ENCODE peak calls at places on chromosomes 16 and 17, in six cellular contexts. N is SK-N-DZ, T is GM12865, G is hypothalamus, W is AG08395, O is hippocampal formation. F is an unnamed sample.

GRCh38 chr17:79028496-79029326 is 4.7 kb downstream of the C1QTNF1 start:
- DNase-seq in N (no peak), T (no peak), G (no peak), W (no peak), O (no peak), F (peak)

GRCh38 chr16:77780378-77780837 is 8.0 kb upstream of the VAT1L start:
- DNase-seq in T (no peak), N (no peak), W (peak), G (no peak), O (no peak), F (no peak)

GRCh38 chr17:7548585-7549400 is at the start of gene TNFSF12:
- DNase-seq in T (no peak), O (peak), G (no peak), W (peak), N (no peak), F (peak)

GRCh38 chr16:18932243-18932997 is 6.2 kb upstream of the SMG1 start:
- DNase-seq in G (no peak), N (no peak), T (no peak), O (no peak), W (peak), F (no peak)

GRCh38 chr16:75246504-75247205 is 4.8 kb downstream of the BCAR1 start:
- DNase-seq in O (no peak), T (no peak), G (no peak), N (no peak), W (no peak), F (no peak)

GRCh38 chr16:66617728-66618127 is 13.2 kb downstream of the CMTM3 start:
- DNase-seq in W (no peak), T (no peak), O (no peak), G (no peak), N (peak), F (no peak)

GRCh38 chr17:38532451-38532850 is 73.3 kb downstream of the SRCIN1 start:
- DNase-seq in G (no peak), N (no peak), T (no peak), W (no peak), O (no peak), F (no peak)

GRCh38 chr17:79075433-79075805 is 795 bp downstream of the ENGASE start:
- DNase-seq in W (peak), N (no peak), O (no peak), G (no peak), T (peak), F (no peak)

GRCh38 chr17:794876-795275 is 12.7 kb downstream of the MRM3 start:
- DNase-seq in O (peak), N (no peak), W (peak), T (peak), G (peak), F (peak)

GRCh38 chr16:65600629-65601028 is 478.8 kb upstream of the CDH11 start:
- DNase-seq in T (no peak), G (no peak), N (no peak), W (peak), O (no peak), F (no peak)

GRCh38 chr17:61647044-61647443 is 56.0 kb upstream of the NACA2 start:
- DNase-seq in G (no peak), N (no peak), O (no peak), W (peak), T (no peak), F (no peak)

GRCh38 chr17:29857823-29858222 is 72.2 kb downstream of the SSH2 start:
- DNase-seq in T (no peak), O (no peak), G (no peak), N (no peak), W (no peak), F (no peak)

GRCh38 chr17:79850571-79851460 is 11.6 kb upstream of the CBX4 start:
- DNase-seq in O (no peak), T (no peak), G (no peak), N (no peak), W (peak), F (no peak)

GRCh38 chr17:78726471-78727010 is 55.5 kb downstream of the CYTH1 start:
- DNase-seq in G (no peak), W (no peak), O (no peak), N (no peak), T (no peak), F (no peak)

GRCh38 chr16:75130150-75130771 is 13.7 kb upstream of the LDHD start:
- DNase-seq in G (no peak), O (no peak), W (no peak), N (peak), T (no peak), F (no peak)

GRCh38 chr17:28879886-28880571 is 17.5 kb downstream of the FLOT2 start:
- DNase-seq in O (no peak), T (no peak), W (no peak), G (no peak), N (no peak), F (no peak)

GRCh38 chr16:68732068-68732680 is 4.9 kb upstream of the CDH1 start:
- DNase-seq in G (no peak), T (no peak), O (no peak), N (no peak), W (no peak), F (no peak)

GRCh38 chr16:23877107-23878070 is 41.6 kb downstream of the PRKCB start:
- DNase-seq in G (no peak), O (no peak), T (peak), N (no peak), W (no peak), F (no peak)

GRCh38 chr16:53973021-53973420 is 269.1 kb downstream of the FTO start:
- DNase-seq in N (no peak), G (no peak), O (no peak), W (no peak), T (no peak), F (no peak)

GRCh38 chr16:10171225-10171624 is 11.0 kb downstream of the GRIN2A start:
- DNase-seq in G (no peak), O (no peak), W (no peak), T (no peak), N (no peak), F (no peak)

GRCh38 chr16:82653550-82654511 is 27.1 kb downstream of the CDH13 start:
- DNase-seq in W (peak), O (no peak), G (no peak), T (peak), N (peak), F (peak)

GRCh38 chr16:89242795-89243200 is 25.3 kb downstream of the ZNF778 start:
- DNase-seq in O (no peak), W (no peak), G (no peak), N (no peak), T (no peak), F (no peak)

GRCh38 chr17:40411821-40412220 is 5.9 kb downstream of the TOP2A start:
- DNase-seq in G (no peak), N (no peak), W (no peak), O (no peak), T (no peak), F (no peak)

GRCh38 chr16:27950488-27950887 is 113.0 kb downstream of the GSG1L start:
- DNase-seq in N (no peak), O (no peak), G (no peak), W (no peak), T (no peak), F (no peak)

GRCh38 chr16:50683689-50684374 is 2.7 kb upstream of the SNX20 start:
- DNase-seq in T (peak), N (no peak), W (no peak), O (no peak), G (no peak), F (peak)

GRCh38 chr17:81390029-81390428 is 5.2 kb upstream of the BAHCC1 start:
- DNase-seq in G (no peak), N (no peak), O (no peak), W (no peak), T (no peak), F (no peak)

GRCh38 chr16:56956076-56956475 is 5.7 kb upstream of the CETP start:
- DNase-seq in N (no peak), G (no peak), O (no peak), T (no peak), W (no peak), F (no peak)

GRCh38 chr16:30395992-30396560 is 856 bp downstream of the ZNF48 start:
- DNase-seq in N (peak), W (no peak), G (no peak), T (no peak), O (no peak), F (no peak)

GRCh38 chr17:38428643-38429371 is 543 bp downstream of the ARHGAP23 start:
- DNase-seq in G (no peak), N (no peak), O (peak), W (peak), T (peak), F (no peak)

GRCh38 chr16:35391328-35391727 is 1931.9 kb downstream of the TP53TG3F start:
- DNase-seq in T (peak), W (no peak), N (peak), O (peak), G (no peak), F (no peak)

GRCh38 chr17:43768382-43768781 is 9.8 kb upstream of the SOST start:
- DNase-seq in N (no peak), O (peak), T (peak), W (no peak), G (no peak), F (no peak)

GRCh38 chr17:233473-233941 is 52.1 kb upstream of the DOC2B start:
- DNase-seq in G (no peak), W (no peak), T (peak), O (no peak), N (no peak), F (peak)

GRCh38 chr16:6286176-6286575 is 1046.5 kb upstream of the RBFOX1 start:
- DNase-seq in T (no peak), G (no peak), O (no peak), N (no peak), W (no peak), F (no peak)

GRCh38 chr17:42548070-42548837 is 4.5 kb upstream of the HSD17B1 start:
- DNase-seq in W (no peak), T (peak), N (peak), O (no peak), G (no peak), F (peak)

GRCh38 chr17:80673152-80673920 is 128.7 kb downstream of the RPTOR start:
- DNase-seq in O (no peak), N (no peak), W (no peak), G (no peak), T (no peak), F (no peak)

GRCh38 chr17:47776330-47777197 is 43.5 kb downstream of the TBX21 start:
- DNase-seq in G (no peak), T (peak), W (peak), N (peak), O (no peak), F (peak)

GRCh38 chr17:4073983-4074830 is 68.6 kb downstream of the ZZEF1 start:
- DNase-seq in G (no peak), N (no peak), O (peak), T (peak), W (no peak), F (peak)

GRCh38 chr17:40219073-40219860 is at the start of gene WIPF2:
- DNase-seq in T (peak), N (peak), W (peak), G (peak), O (peak), F (peak)

GRCh38 chr17:49984283-49984682 is 10.7 kb downstream of the DLX3 start:
- DNase-seq in O (no peak), T (no peak), N (no peak), W (no peak), G (no peak), F (no peak)